ENCODE peak calls at places on chromosomes 3 and 15, in eight cellular contexts. B is RPMI7951; I is HS-5; N is ACHN; H is brain microvascular endothelial cell; D is left ventricle myocardium inferior; S is activated effector memory CD4-positive, alpha-beta T cell treated with anti-CD3 and anti-CD28 coated beads, Interleukin-2, amount 50 U/mL, for 16 hours; Y is T1000. K is an unnamed sample.

GRCh38 chr15:64460206-64460736 is at the start of gene ZNF609:
- DNase-seq in B (peak; percentile 95), I (peak; percentile 73), N (peak; percentile 93), H (peak; percentile 93), D (peak; percentile 96), S (peak; percentile 95), Y (peak; percentile 93), K (peak; percentile 88)

GRCh38 chr3:154818676-154819255 is 261.4 kb upstream of the MME start:
- DNase-seq in B (no peak), I (no peak), N (no peak), H (no peak), D (no peak), S (no peak), Y (no peak), K (no peak)

GRCh38 chr3:133474251-133474801 is 74.5 kb downstream of the BFSP2 start:
- DNase-seq in B (no peak), I (no peak), N (no peak), H (no peak), D (peak; percentile 72), S (no peak), Y (no peak), K (no peak)

GRCh38 chr15:62878070-62878469 is 164.5 kb upstream of the TPM1 start:
- DNase-seq in B (peak; percentile 24), I (no peak), N (no peak), H (no peak), D (no peak), S (no peak), Y (no peak), K (no peak)

GRCh38 chr3:123688241-123688747 is 103.4 kb upstream of the HACD2 start:
- DNase-seq in B (peak; percentile 94), I (peak; percentile 98), N (peak; percentile 81), H (peak; percentile 96), D (no peak), S (no peak), Y (peak; percentile 67), K (no peak)

GRCh38 chr3:102068327-102068726 is 219.0 kb downstream of the NFKBIZ start:
- DNase-seq in B (no peak), I (no peak), N (no peak), H (no peak), D (no peak), S (no peak), Y (no peak), K (peak; percentile 58)

GRCh38 chr3:185176756-185177359 is 24.0 kb upstream of the C3orf70 start:
- DNase-seq in B (peak; percentile 44), I (no peak), N (peak; percentile 33), H (peak; percentile 37), D (peak; percentile 20), S (no peak), Y (no peak), K (no peak)

GRCh38 chr15:78893538-78893937 is 20.8 kb downstream of the MORF4L1 start:
- DNase-seq in B (no peak), I (no peak), N (no peak), H (no peak), D (no peak), S (no peak), Y (no peak), K (no peak)

GRCh38 chr15:68025860-68026424 is 28.2 kb upstream of the PIAS1 start:
- DNase-seq in B (no peak), I (no peak), N (no peak), H (peak; percentile 31), D (no peak), S (no peak), Y (no peak), K (no peak)

GRCh38 chr3:182309120-182309519 is 484.2 kb upstream of the ATP11B start:
- DNase-seq in B (no peak), I (no peak), N (no peak), H (no peak), D (no peak), S (no peak), Y (no peak), K (no peak)

GRCh38 chr3:23671901-23672589 is 133.7 kb upstream of the UBE2E1 start:
- DNase-seq in B (no peak), I (no peak), N (no peak), H (no peak), D (no peak), S (no peak), Y (no peak), K (no peak)

GRCh38 chr3:167091186-167091585 is 288.9 kb downstream of the ZBBX start:
- DNase-seq in B (no peak), I (peak; percentile 55), N (no peak), H (no peak), D (no peak), S (no peak), Y (no peak), K (no peak)

GRCh38 chr3:197021729-197022404 is 7.8 kb downstream of the MELTF start:
- DNase-seq in B (no peak), I (no peak), N (no peak), H (no peak), D (no peak), S (peak; percentile 43), Y (no peak), K (no peak)

GRCh38 chr3:188979669-188980311 is 192.0 kb upstream of the TPRG1 start:
- DNase-seq in B (no peak), I (no peak), N (no peak), H (no peak), D (no peak), S (no peak), Y (no peak), K (no peak)

GRCh38 chr15:41394924-41395323 is 7.4 kb downstream of the NDUFAF1 start:
- DNase-seq in B (no peak), I (no peak), N (no peak), H (no peak), D (no peak), S (no peak), Y (no peak), K (no peak)

GRCh38 chr3:110900583-110900982 is 171.0 kb upstream of the NECTIN3 start:
- DNase-seq in B (no peak), I (peak; percentile 3), N (no peak), H (no peak), D (no peak), S (no peak), Y (no peak), K (no peak)

GRCh38 chr15:73624530-73624929 is 8.7 kb downstream of the NPTN start:
- DNase-seq in B (no peak), I (no peak), N (no peak), H (no peak), D (no peak), S (no peak), Y (no peak), K (no peak)

GRCh38 chr15:68218847-68219798 is 10.4 kb downstream of the CLN6 start:
- DNase-seq in B (no peak), I (no peak), N (no peak), H (no peak), D (no peak), S (peak; percentile 45), Y (no peak), K (no peak)

GRCh38 chr3:79012946-79013362 is 754.8 kb downstream of the ROBO1 start:
- DNase-seq in B (no peak), I (no peak), N (no peak), H (no peak), D (no peak), S (no peak), Y (no peak), K (peak; percentile 79)

K was measured in putamen.